ENCODE peak calls at places on chromosomes 7 and 10, in nine cellular contexts. One of them, this sample, is unnamed. For H3K9me3, the result is how much of the 10 kb centered on the place peaks cover.

GRCh38 chr10:44851413-44851812 is 59.7 kb upstream of the TMEM72 start:
- DNase-seq in neuronal stem cell: no peak
- DNase-seq in fibroblast of lung: no peak
- DNase-seq in pancreas: no peak
- DNase-seq in IMR-90: no peak
- DNase-seq in aorta: no peak
- DNase-seq in left lung: no peak
- DNase-seq in HCT116: no peak
- DNase-seq in WERI-Rb-1: no peak
- DNase-seq in this sample: no peak

GRCh38 chr10:13268841-13269240 is 31.0 kb downstream of the PHYH start:
- DNase-seq in pancreas: no peak
- DNase-seq in left lung: no peak
- DNase-seq in IMR-90: no peak
- DNase-seq in fibroblast of lung: no peak
- DNase-seq in HCT116: no peak
- DNase-seq in aorta: no peak
- DNase-seq in WERI-Rb-1: no peak
- DNase-seq in neuronal stem cell: no peak
- DNase-seq in this sample: no peak

GRCh38 chr10:55019461-55019860 is 218.4 kb upstream of the PCDH15 start:
- DNase-seq in IMR-90: no peak
- DNase-seq in fibroblast of lung: peak
- DNase-seq in HCT116: no peak
- DNase-seq in left lung: no peak
- DNase-seq in WERI-Rb-1: no peak
- DNase-seq in aorta: no peak
- DNase-seq in pancreas: no peak
- DNase-seq in neuronal stem cell: no peak
- DNase-seq in this sample: no peak

GRCh38 chr10:92834981-92835380 is 13.3 kb upstream of the EXOC6 start:
- DNase-seq in HCT116: no peak
- DNase-seq in fibroblast of lung: peak
- DNase-seq in IMR-90: peak
- DNase-seq in neuronal stem cell: no peak
- DNase-seq in aorta: no peak
- DNase-seq in WERI-Rb-1: no peak
- DNase-seq in left lung: no peak
- DNase-seq in pancreas: no peak
- DNase-seq in this sample: no peak

GRCh38 chr10:91418417-91418816 is 8.3 kb downstream of the HECTD2 start:
- DNase-seq in aorta: no peak
- DNase-seq in pancreas: no peak
- DNase-seq in left lung: no peak
- DNase-seq in neuronal stem cell: no peak
- DNase-seq in WERI-Rb-1: no peak
- DNase-seq in fibroblast of lung: no peak
- DNase-seq in IMR-90: no peak
- DNase-seq in HCT116: no peak
- DNase-seq in this sample: no peak

GRCh38 chr7:79454325-79454960 is 976 bp upstream of the MAGI2 start:
- DNase-seq in fibroblast of lung: no peak
- DNase-seq in IMR-90: peak
- DNase-seq in left lung: peak
- DNase-seq in pancreas: no peak
- DNase-seq in WERI-Rb-1: peak
- DNase-seq in HCT116: no peak
- DNase-seq in neuronal stem cell: peak
- DNase-seq in aorta: peak
- DNase-seq in this sample: no peak

GRCh38 chr10:132209130-132209529 is 22.4 kb downstream of the DPYSL4 start:
- DNase-seq in fibroblast of lung: no peak
- DNase-seq in neuronal stem cell: no peak
- DNase-seq in left lung: no peak
- DNase-seq in IMR-90: peak
- DNase-seq in HCT116: no peak
- DNase-seq in WERI-Rb-1: no peak
- DNase-seq in pancreas: no peak
- DNase-seq in aorta: no peak
- DNase-seq in this sample: no peak

GRCh38 chr10:80509403-80510161 is 28.1 kb upstream of the SH2D4B start:
- DNase-seq in WERI-Rb-1: no peak
- DNase-seq in fibroblast of lung: peak
- DNase-seq in neuronal stem cell: no peak
- DNase-seq in pancreas: no peak
- DNase-seq in aorta: peak
- DNase-seq in HCT116: no peak
- DNase-seq in left lung: peak
- DNase-seq in IMR-90: peak
- DNase-seq in this sample: no peak

GRCh38 chr7:52723606-52724005 is 311.8 kb upstream of the POM121L12 start:
- DNase-seq in pancreas: no peak
- DNase-seq in fibroblast of lung: no peak
- DNase-seq in neuronal stem cell: no peak
- DNase-seq in aorta: no peak
- DNase-seq in HCT116: no peak
- DNase-seq in WERI-Rb-1: no peak
- DNase-seq in IMR-90: no peak
- DNase-seq in left lung: no peak
- DNase-seq in this sample: no peak

GRCh38 chr10:11685787-11686218 is 56.4 kb upstream of the ECHDC3 start:
- DNase-seq in neuronal stem cell: no peak
- DNase-seq in aorta: peak
- DNase-seq in WERI-Rb-1: no peak
- DNase-seq in HCT116: peak
- DNase-seq in left lung: peak
- DNase-seq in pancreas: peak
- DNase-seq in fibroblast of lung: peak
- DNase-seq in IMR-90: peak
- DNase-seq in this sample: peak

GRCh38 chr7:141045126-141045841 is 28.6 kb upstream of the TMEM178B start:
- DNase-seq in HCT116: no peak
- DNase-seq in WERI-Rb-1: no peak
- DNase-seq in neuronal stem cell: no peak
- DNase-seq in fibroblast of lung: no peak
- DNase-seq in left lung: no peak
- DNase-seq in IMR-90: peak
- DNase-seq in pancreas: no peak
- DNase-seq in aorta: no peak
- DNase-seq in this sample: no peak

GRCh38 chr7:111650456-111650999 is 88.2 kb upstream of the IMMP2L start:
- DNase-seq in HCT116: no peak
- DNase-seq in left lung: no peak
- DNase-seq in fibroblast of lung: peak
- DNase-seq in pancreas: no peak
- DNase-seq in aorta: no peak
- DNase-seq in IMR-90: peak
- DNase-seq in neuronal stem cell: no peak
- DNase-seq in WERI-Rb-1: no peak
- DNase-seq in this sample: no peak

GRCh38 chr7:155361947-155362346 is 64.3 kb downstream of the INSIG1 start:
- DNase-seq in left lung: no peak
- DNase-seq in fibroblast of lung: no peak
- DNase-seq in aorta: no peak
- DNase-seq in IMR-90: no peak
- DNase-seq in WERI-Rb-1: no peak
- DNase-seq in pancreas: no peak
- DNase-seq in HCT116: no peak
- DNase-seq in neuronal stem cell: no peak
- DNase-seq in this sample: no peak

GRCh38 chr10:125101049-125101448 is 59.3 kb downstream of the CTBP2 start:
- DNase-seq in aorta: no peak
- DNase-seq in WERI-Rb-1: no peak
- DNase-seq in neuronal stem cell: no peak
- DNase-seq in HCT116: no peak
- DNase-seq in fibroblast of lung: no peak
- DNase-seq in left lung: no peak
- DNase-seq in pancreas: no peak
- DNase-seq in IMR-90: no peak
- DNase-seq in this sample: no peak

GRCh38 chr7:149635561-149636329 is 137.6 kb downstream of the ZNF467 start:
- DNase-seq in IMR-90: no peak
- DNase-seq in aorta: no peak
- DNase-seq in WERI-Rb-1: no peak
- DNase-seq in neuronal stem cell: no peak
- DNase-seq in pancreas: no peak
- DNase-seq in HCT116: no peak
- DNase-seq in left lung: no peak
- DNase-seq in fibroblast of lung: no peak
- DNase-seq in this sample: no peak

GRCh38 chr7:93821463-93821862 is 69.1 kb downstream of the TFPI2 start:
- DNase-seq in neuronal stem cell: no peak
- DNase-seq in fibroblast of lung: no peak
- DNase-seq in aorta: no peak
- DNase-seq in WERI-Rb-1: no peak
- DNase-seq in IMR-90: no peak
- DNase-seq in left lung: no peak
- DNase-seq in pancreas: no peak
- DNase-seq in HCT116: no peak
- DNase-seq in this sample: no peak

GRCh38 chr10:93804200-93804599 is 46.5 kb downstream of the LGI1 start:
- DNase-seq in fibroblast of lung: no peak
- DNase-seq in neuronal stem cell: no peak
- DNase-seq in pancreas: no peak
- DNase-seq in WERI-Rb-1: no peak
- DNase-seq in aorta: no peak
- DNase-seq in IMR-90: no peak
- DNase-seq in left lung: no peak
- DNase-seq in HCT116: no peak
- DNase-seq in this sample: no peak

GRCh38 chr7:4692055-4692454 is 10.0 kb downstream of the FOXK1 start:
- DNase-seq in fibroblast of lung: peak
- DNase-seq in pancreas: no peak
- DNase-seq in left lung: no peak
- DNase-seq in aorta: no peak
- DNase-seq in IMR-90: no peak
- DNase-seq in HCT116: no peak
- DNase-seq in WERI-Rb-1: no peak
- DNase-seq in neuronal stem cell: no peak
- DNase-seq in this sample: no peak

GRCh38 chr7:31545549-31545948 is 31.7 kb downstream of the ITPRID1 start:
- DNase-seq in fibroblast of lung: no peak
- DNase-seq in WERI-Rb-1: no peak
- DNase-seq in IMR-90: no peak
- DNase-seq in pancreas: no peak
- DNase-seq in HCT116: no peak
- DNase-seq in aorta: no peak
- DNase-seq in neuronal stem cell: no peak
- DNase-seq in left lung: peak
- DNase-seq in this sample: no peak

DNA sequence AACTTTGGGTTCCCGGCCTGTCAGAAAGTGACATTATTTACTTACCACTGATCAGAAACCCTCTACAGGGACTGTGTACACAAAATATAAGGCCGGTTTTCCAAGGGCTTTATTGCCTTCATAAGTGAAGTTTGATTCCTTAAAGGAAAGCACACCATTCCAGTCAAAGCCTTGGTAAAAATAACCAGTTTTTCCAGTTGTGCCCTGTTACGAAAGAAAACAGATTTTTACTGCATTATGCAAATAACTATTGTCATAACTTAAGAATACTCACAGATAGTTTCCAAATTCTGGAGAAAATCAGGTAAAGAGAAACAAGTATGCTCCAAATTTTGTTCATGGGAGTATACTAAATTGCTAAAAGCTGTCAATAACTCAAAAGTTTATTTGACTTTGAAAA is 26.9 kb downstream of the ITPRID1 start:
- DNase-seq in HCT116: no peak
- DNase-seq in IMR-90: no peak
- DNase-seq in aorta: no peak
- DNase-seq in neuronal stem cell: no peak
- DNase-seq in pancreas: no peak
- DNase-seq in fibroblast of lung: no peak
- DNase-seq in left lung: no peak
- DNase-seq in WERI-Rb-1: no peak
- DNase-seq in this sample: no peak
- H3K9me3 ChIP-seq in HCT116: under half
- H3K9me3 ChIP-seq in IMR-90: under half
- H3K9me3 ChIP-seq in aorta: under half
- H3K9me3 ChIP-seq in neuronal stem cell: under half
- H3K9me3 ChIP-seq in pancreas: under half
- H3K9me3 ChIP-seq in fibroblast of lung: under half
- H3K9me3 ChIP-seq in left lung: under half
- H3K9me3 ChIP-seq in WERI-Rb-1: under half
- H3K9me3 ChIP-seq in this sample: under half

GRCh38 chr10:38156416-38157269 is 62.5 kb downstream of the ZNF37A start:
- DNase-seq in left lung: no peak
- DNase-seq in HCT116: no peak
- DNase-seq in fibroblast of lung: no peak
- DNase-seq in WERI-Rb-1: no peak
- DNase-seq in neuronal stem cell: no peak
- DNase-seq in aorta: no peak
- DNase-seq in pancreas: no peak
- DNase-seq in IMR-90: no peak
- DNase-seq in this sample: no peak
- H3K9me3 ChIP-seq in left lung: under half
- H3K9me3 ChIP-seq in HCT116: under half
- H3K9me3 ChIP-seq in fibroblast of lung: under half
- H3K9me3 ChIP-seq in WERI-Rb-1: under half
- H3K9me3 ChIP-seq in neuronal stem cell: under half
- H3K9me3 ChIP-seq in aorta: under half
- H3K9me3 ChIP-seq in pancreas: under half
- H3K9me3 ChIP-seq in IMR-90: under half
- H3K9me3 ChIP-seq in this sample: under half

DNA sequence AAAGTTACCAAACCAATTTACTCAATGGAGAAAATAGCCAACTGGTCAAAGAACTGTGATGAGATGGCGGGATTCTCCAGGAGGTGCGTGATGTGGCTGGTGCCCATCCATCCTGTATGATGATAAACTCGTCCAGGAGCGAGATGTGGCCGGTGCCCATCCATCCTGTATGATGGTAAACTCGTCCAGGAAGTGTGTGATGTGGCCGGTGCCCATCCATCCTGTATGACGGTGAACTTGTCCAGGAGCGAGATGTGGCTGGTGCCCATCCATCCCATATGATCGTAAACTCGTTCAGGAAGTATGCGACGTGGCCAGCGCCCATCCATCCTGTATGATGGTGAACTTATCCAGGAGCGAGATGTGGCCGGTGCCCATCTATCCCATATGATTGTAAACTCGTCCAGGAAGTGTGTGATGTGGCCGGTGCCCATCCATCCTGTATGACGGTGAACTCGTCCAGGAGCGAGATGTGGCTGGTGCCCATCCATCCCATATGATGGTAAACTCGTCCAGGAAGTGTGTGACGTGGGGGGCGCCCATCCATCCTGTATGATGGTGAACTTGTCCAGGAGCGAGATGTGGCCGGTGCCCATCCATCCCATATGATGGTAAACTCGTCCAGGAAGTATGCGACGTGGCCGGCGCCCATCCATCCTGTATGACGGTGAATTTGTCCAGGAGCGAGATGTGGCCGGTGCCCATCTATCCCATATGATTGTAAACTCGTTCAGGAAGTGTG is 496.2 kb downstream of the DNAJB6 start:
- DNase-seq in IMR-90: no peak
- DNase-seq in left lung: no peak
- DNase-seq in fibroblast of lung: no peak
- DNase-seq in pancreas: no peak
- DNase-seq in aorta: peak
- DNase-seq in HCT116: no peak
- DNase-seq in neuronal stem cell: no peak
- DNase-seq in WERI-Rb-1: no peak
- DNase-seq in this sample: no peak
- H3K9me3 ChIP-seq in IMR-90: half or more
- H3K9me3 ChIP-seq in left lung: under half
- H3K9me3 ChIP-seq in fibroblast of lung: under half
- H3K9me3 ChIP-seq in pancreas: under half
- H3K9me3 ChIP-seq in aorta: under half
- H3K9me3 ChIP-seq in HCT116: under half
- H3K9me3 ChIP-seq in neuronal stem cell: under half
- H3K9me3 ChIP-seq in WERI-Rb-1: under half
- H3K9me3 ChIP-seq in this sample: under half

GRCh38 chr10:1853801-1854200 is 116.5 kb upstream of the ADARB2 start:
- DNase-seq in pancreas: no peak
- DNase-seq in WERI-Rb-1: no peak
- DNase-seq in HCT116: no peak
- DNase-seq in neuronal stem cell: no peak
- DNase-seq in left lung: no peak
- DNase-seq in aorta: no peak
- DNase-seq in IMR-90: no peak
- DNase-seq in fibroblast of lung: no peak
- DNase-seq in this sample: no peak
- H3K9me3 ChIP-seq in pancreas: under half
- H3K9me3 ChIP-seq in WERI-Rb-1: under half
- H3K9me3 ChIP-seq in HCT116: under half
- H3K9me3 ChIP-seq in neuronal stem cell: under half
- H3K9me3 ChIP-seq in left lung: under half
- H3K9me3 ChIP-seq in aorta: under half
- H3K9me3 ChIP-seq in IMR-90: under half
- H3K9me3 ChIP-seq in fibroblast of lung: under half
- H3K9me3 ChIP-seq in this sample: under half